ENCODE peak calls at places on chromosomes 12 and 14, in nine cellular contexts. Q is CD4-positive, CD25-positive, alpha-beta regulatory T cell; M is breast epithelium; A is fibroblast of lung; K is upper lobe of right lung; I is prostate gland; O is mesendoderm; N is H1; F is tibial nerve. W is an unnamed sample.

GRCh38 chr12:25957898-25958253 is 606 bp upstream of the RASSF8 start:
- DNase-seq in Q (no peak), M (no peak), A (peak; percentile 75), K (no peak), I (no peak), O (peak; percentile 75), N (no peak), F (no peak), W (no peak)

GRCh38 chr14:76647699-76648298 is 113.5 kb upstream of the VASH1 start:
- DNase-seq in Q (peak; percentile 48), M (no peak), A (peak; percentile 64), K (no peak), I (peak; percentile 23), O (peak; percentile 71), N (no peak), F (no peak), W (no peak)

GRCh38 chr12:20220339-20220738 is 148.0 kb upstream of the PDE3A start:
- DNase-seq in Q (no peak), M (no peak), A (peak; percentile 64), K (no peak), I (no peak), O (peak; percentile 86), N (no peak), F (no peak), W (no peak)

GRCh38 chr14:93787465-93788306 is 599 bp downstream of the PRIMA1 start:
- DNase-seq in Q (no peak), M (no peak), A (no peak), K (no peak), I (no peak), O (peak; percentile 67), N (peak; percentile 76), F (no peak), W (no peak)

GRCh38 chr12:112112423-112113132 is 4.0 kb upstream of the NAA25 start:
- DNase-seq in Q (no peak), M (peak; percentile 67), A (no peak), K (no peak), I (peak; percentile 73), O (peak; percentile 56), N (no peak), F (no peak), W (no peak)

GRCh38 chr12:14059538-14059937 is 78.1 kb upstream of the GRIN2B start:
- DNase-seq in Q (no peak), M (no peak), A (no peak), K (no peak), I (no peak), O (peak; percentile 52), N (no peak), F (no peak), W (no peak)

GRCh38 chr14:34103176-34103575 is 152.3 kb upstream of the EGLN3 start:
- DNase-seq in Q (no peak), M (no peak), A (no peak), K (no peak), I (no peak), O (peak; percentile 85), N (no peak), F (no peak), W (no peak)

GRCh38 chr14:26415618-26416123 is 182.2 kb downstream of the NOVA1 start:
- DNase-seq in Q (no peak), M (no peak), A (peak; percentile 74), K (no peak), I (peak; percentile 85), O (no peak), N (no peak), F (peak; percentile 77), W (no peak)

GRCh38 chr14:69105326-69105725 is 47.6 kb downstream of the DCAF5 start:
- DNase-seq in Q (no peak), M (no peak), A (peak; percentile 63), K (no peak), I (no peak), O (no peak), N (no peak), F (no peak), W (no peak)

GRCh38 chr12:64713372-64713771 is 45.8 kb downstream of the GNS start:
- DNase-seq in Q (no peak), M (no peak), A (no peak), K (no peak), I (no peak), O (no peak), N (no peak), F (no peak), W (no peak)

GRCh38 chr12:64718649-64719048 is 40.6 kb downstream of the GNS start:
- DNase-seq in Q (no peak), M (no peak), A (no peak), K (no peak), I (no peak), O (no peak), N (no peak), F (no peak), W (no peak)

GRCh38 chr12:64716839-64717455 is 42.3 kb downstream of the GNS start:
- DNase-seq in Q (no peak), M (no peak), A (no peak), K (no peak), I (no peak), O (no peak), N (no peak), F (no peak), W (no peak)

GRCh38 chr12:64716373-64716772 is 42.8 kb downstream of the GNS start:
- DNase-seq in Q (peak; percentile 30), M (no peak), A (no peak), K (no peak), I (no peak), O (no peak), N (no peak), F (no peak), W (no peak)

DNA sequence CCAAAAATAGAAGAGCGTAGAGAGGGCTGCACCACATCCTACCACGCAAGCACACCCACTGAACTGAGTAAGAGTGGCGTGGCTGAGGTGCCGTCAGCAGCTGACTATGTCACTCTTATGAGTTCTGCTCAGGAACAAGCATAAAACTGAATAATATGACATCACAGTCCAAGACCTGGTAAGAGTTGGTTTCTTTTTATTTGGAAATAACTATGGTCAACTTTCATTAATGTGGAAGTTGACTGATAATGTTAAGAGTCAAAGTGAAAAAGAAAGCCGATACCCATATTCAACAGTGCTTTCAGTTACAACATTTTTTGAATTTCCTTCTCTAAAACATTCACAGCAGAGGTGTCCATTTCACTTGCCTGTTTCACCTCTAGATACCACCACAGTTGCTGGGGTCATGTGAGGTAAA is 44.6 kb downstream of the GNS start:
- DNase-seq in Q (peak; percentile 60), M (no peak), A (no peak), K (no peak), I (no peak), O (no peak), N (no peak), F (no peak), W (no peak)
- H3K27ac ChIP-seq in Q (peak overlapping the region; percentile 47), M (no peak overlapping the region), A (no peak overlapping the region), K (no peak overlapping the region), I (no peak overlapping the region), O (no peak overlapping the region), N (no peak overlapping the region), F (no peak overlapping the region), W (no peak overlapping the region)

GRCh38 chr14:101760138-101761011 is 1.1 kb upstream of the PPP2R5C start:
- DNase-seq in Q (peak; percentile 98), M (peak; percentile 100), A (peak; percentile 99), K (peak; percentile 99), I (peak; percentile 99), O (peak; percentile 98), N (peak; percentile 90), F (peak; percentile 93), W (peak; percentile 100)

GRCh38 chr14:101761032-101761880 is at the start of gene PPP2R5C:
- DNase-seq in Q (peak; percentile 90), M (peak; percentile 89), A (peak; percentile 85), K (peak; percentile 98), I (peak; percentile 89), O (peak; percentile 91), N (peak; percentile 91), F (peak; percentile 87), W (peak; percentile 80)

GRCh38 chr14:101757064-101757838 is 4.3 kb upstream of the PPP2R5C start:
- DNase-seq in Q (no peak), M (no peak), A (no peak), K (no peak), I (no peak), O (no peak), N (no peak), F (no peak), W (no peak)

GRCh38 chr14:101757839-101758211 is 3.7 kb upstream of the PPP2R5C start:
- DNase-seq in Q (no peak), M (no peak), A (no peak), K (no peak), I (no peak), O (no peak), N (no peak), F (no peak), W (no peak)

GRCh38 chr14:101758913-101759593 is 2.5 kb upstream of the PPP2R5C start:
- DNase-seq in Q (no peak), M (no peak), A (no peak), K (no peak), I (no peak), O (no peak), N (no peak), F (no peak), W (no peak)
- H3K27ac ChIP-seq in Q (no peak overlapping the region), M (no peak overlapping the region), A (no peak overlapping the region), K (no peak overlapping the region), I (no peak overlapping the region), O (no peak overlapping the region), N (no peak overlapping the region), F (no peak overlapping the region), W (no peak overlapping the region)

DNA sequence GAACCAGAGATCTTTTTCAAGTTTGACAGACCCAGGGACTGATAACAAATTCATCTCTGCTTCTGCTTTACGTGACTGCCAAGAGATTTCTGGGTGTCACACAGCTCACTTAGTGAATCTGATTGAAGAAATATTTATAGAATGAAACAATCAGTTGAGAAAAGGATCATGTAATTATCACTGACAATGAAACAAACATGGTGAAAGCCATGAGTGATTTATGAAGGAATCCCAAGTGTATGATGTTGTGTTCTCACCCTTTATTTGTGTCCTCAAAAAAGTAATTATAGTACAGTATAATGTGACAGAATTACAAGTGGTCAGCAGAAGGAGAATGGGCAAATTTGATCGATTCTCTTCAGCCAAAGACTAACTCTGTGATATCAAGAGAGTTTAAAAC is 177.3 kb downstream of the BMP4 start:
- DNase-seq in Q (no peak), M (no peak), A (no peak), K (no peak), I (no peak), O (no peak), N (no peak), F (no peak), W (no peak)
- H3K27ac ChIP-seq in Q (no peak overlapping the region), M (no peak overlapping the region), A (no peak overlapping the region), K (no peak overlapping the region), I (no peak overlapping the region), O (no peak overlapping the region), N (no peak overlapping the region), F (no peak overlapping the region), W (no peak overlapping the region)

DNA sequence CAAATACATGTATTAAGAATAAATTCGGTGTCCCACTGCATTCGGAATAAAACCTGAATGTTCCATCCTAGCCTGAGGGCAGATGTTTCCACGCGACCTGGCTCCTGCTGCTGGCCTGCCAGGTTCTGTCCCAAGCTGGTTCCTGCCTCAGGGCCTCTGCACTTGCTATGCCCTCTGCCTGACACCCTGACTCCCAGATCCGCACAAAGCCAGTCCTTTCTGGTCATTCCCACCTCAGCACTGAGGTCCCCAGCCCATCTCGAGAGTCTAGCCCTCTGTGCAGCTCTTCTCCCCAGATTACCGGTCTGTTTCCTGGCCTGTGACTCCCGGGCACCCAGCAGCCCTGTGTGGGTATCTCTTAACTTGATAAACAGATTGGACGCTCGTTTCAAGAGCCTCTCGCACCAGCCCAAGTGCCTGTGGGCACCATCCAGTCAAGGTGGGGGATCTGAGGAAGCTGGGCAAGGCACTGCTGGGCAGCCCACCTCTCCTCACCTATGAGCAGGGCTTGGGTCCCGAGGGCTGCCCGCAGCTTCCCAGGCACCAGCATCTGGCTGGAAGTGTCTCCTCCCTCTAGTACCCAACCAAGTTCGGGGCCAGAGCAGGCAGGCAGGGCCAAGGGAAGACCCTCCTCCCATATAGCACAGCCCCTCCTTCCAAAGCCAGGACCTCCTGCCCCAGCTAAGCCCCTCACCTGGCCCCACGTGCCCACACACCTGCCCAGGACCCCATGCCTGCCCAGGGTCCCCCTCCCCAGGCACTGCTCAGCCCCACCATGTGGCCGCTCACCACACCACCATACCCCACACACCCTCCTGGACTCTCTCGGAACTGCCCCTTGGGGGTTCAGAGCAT is 132.2 kb downstream of the NCOR2 start:
- DNase-seq in Q (no peak), M (no peak), A (no peak), K (no peak), I (no peak), O (no peak), N (no peak), F (no peak), W (no peak)
- H3K27ac ChIP-seq in Q (no peak overlapping the region), M (peak overlapping the region; percentile 50), A (no peak overlapping the region), K (no peak overlapping the region), I (peak overlapping the region; percentile 28), O (no peak overlapping the region), N (no peak overlapping the region), F (peak overlapping the region; percentile 43), W (peak overlapping the region; percentile 35)